ENCODE peak calls at places on chromosomes 4 and X, in four cellular contexts. W is HCT116, Q is PC-3, D is GM23248. E is an unnamed sample.

GRCh38 chr4:4693258-4693657 is 151.4 kb upstream of the STX18 start:
- DNase-seq in W (no peak), Q (no peak), D (peak), E (no peak)

GRCh38 chr4:174554329-174554728 is 32.0 kb upstream of the HPGD start:
- DNase-seq in W (no peak), Q (peak), D (no peak), E (no peak)

GRCh38 chrX:115367956-115368355 is 78.4 kb downstream of the LUZP4 start:
- DNase-seq in W (no peak), Q (peak), D (peak), E (no peak)

GRCh38 chr4:95118507-95118906 is 360.8 kb downstream of the BMPR1B start:
- DNase-seq in W (no peak), Q (no peak), D (no peak), E (peak)

GRCh38 chr4:110787109-110787508 is 164.2 kb upstream of the PITX2 start:
- DNase-seq in W (no peak), Q (no peak), D (peak), E (no peak)

GRCh38 chrX:100649550-100650356 is 5.8 kb downstream of the SRPX2 start:
- DNase-seq in W (no peak), Q (peak), D (peak), E (peak)

GRCh38 chr4:41258783-41259182 is 2.1 kb downstream of the UCHL1 start:
- DNase-seq in W (peak), Q (peak), D (peak), E (peak)

GRCh38 chr4:83558693-83559092 is 22.8 kb downstream of the GPAT3 start:
- DNase-seq in W (no peak), Q (peak), D (peak), E (no peak)

GRCh38 chr4:123825596-123826291 is 429.1 kb downstream of the SPRY1 start:
- DNase-seq in W (no peak), Q (peak), D (peak), E (no peak)

GRCh38 chr4:129822708-129823504 is 727.0 kb downstream of the C4orf33 start:
- DNase-seq in W (peak), Q (peak), D (no peak), E (peak)

GRCh38 chr4:152309418-152309817 is 226.5 kb downstream of the FBXW7 start:
- DNase-seq in W (no peak), Q (peak), D (no peak), E (no peak)

GRCh38 chrX:71450433-71451106 is 82.3 kb upstream of the OGT start:
- DNase-seq in W (no peak), Q (no peak), D (no peak), E (no peak)

GRCh38 chr4:153393397-153393796 is 48.9 kb downstream of the MND1 start:
- DNase-seq in W (no peak), Q (peak), D (peak), E (peak)

GRCh38 chr4:83114576-83114975 is at the start of gene PLAC8:
- DNase-seq in W (no peak), Q (peak), D (no peak), E (peak)

GRCh38 chr4:145482209-145483021 is 762 bp downstream of the SMAD1 start:
- DNase-seq in W (peak), Q (peak), D (peak), E (peak)

GRCh38 chrX:46849933-46850332 is 13.1 kb downstream of the RP2 start:
- DNase-seq in W (no peak), Q (no peak), D (peak), E (no peak)

GRCh38 chr4:71240094-71240493 is 98.7 kb upstream of the SLC4A4 start:
- DNase-seq in W (no peak), Q (no peak), D (no peak), E (peak)

GRCh38 chr4:71241467-71242401 is 97.1 kb upstream of the SLC4A4 start:
- DNase-seq in W (no peak), Q (no peak), D (no peak), E (peak)

GRCh38 chr4:71236226-71236625 is 102.6 kb upstream of the SLC4A4 start:
- DNase-seq in W (no peak), Q (no peak), D (no peak), E (no peak)

GRCh38 chr4:71237626-71238025 is 101.2 kb upstream of the SLC4A4 start:
- DNase-seq in W (no peak), Q (no peak), D (no peak), E (no peak)

GRCh38 chr4:71239365-71239764 is 99.5 kb upstream of the SLC4A4 start:
- DNase-seq in W (no peak), Q (peak), D (peak), E (no peak)
- H3K27ac ChIP-seq in W (no peak), Q (no peak), D (no peak), E (no peak)

GRCh38 chr4:166836865-166837264 is 397.4 kb downstream of the SPOCK3 start:
- DNase-seq in W (no peak), Q (no peak), D (no peak), E (no peak)

GRCh38 chr4:166842795-166843261 is 391.5 kb downstream of the SPOCK3 start:
- DNase-seq in W (no peak), Q (no peak), D (no peak), E (no peak)

GRCh38 chr4:166839615-166840251 is 394.6 kb downstream of the SPOCK3 start:
- DNase-seq in W (no peak), Q (no peak), D (no peak), E (no peak)

GRCh38 chr4:166838975-166839614 is 395.2 kb downstream of the SPOCK3 start:
- DNase-seq in W (no peak), Q (no peak), D (no peak), E (no peak)
- TF ChIP-seq EZH2phosphoT487 in W (no peak), Q (no peak), D (no peak), E (no peak)

GRCh38 chrX:150224676-150225075 is 138.4 kb upstream of the MAMLD1 start:
- DNase-seq in W (no peak), Q (no peak), D (no peak), E (no peak)

GRCh38 chrX:150226223-150226965 is 136.7 kb upstream of the MAMLD1 start:
- DNase-seq in W (no peak), Q (no peak), D (no peak), E (no peak)

GRCh38 chrX:150225756-150226155 is 137.4 kb upstream of the MAMLD1 start:
- DNase-seq in W (no peak), Q (no peak), D (no peak), E (no peak)

GRCh38 chrX:150223176-150224015 is 139.7 kb upstream of the MAMLD1 start:
- DNase-seq in W (no peak), Q (no peak), D (no peak), E (no peak)

GRCh38 chrX:150225266-150225665 is 137.9 kb upstream of the MAMLD1 start:
- DNase-seq in W (no peak), Q (no peak), D (no peak), E (no peak)
- H3K27ac ChIP-seq in W (no peak), Q (no peak), D (no peak), E (no peak)

GRCh38 chr4:163693211-163693610 is 198.7 kb downstream of the TMA16 start:
- DNase-seq in W (no peak), Q (peak), D (peak), E (no peak)
- TF ChIP-seq EZH2phosphoT487 in W (no peak), Q (no peak), D (no peak), E (no peak)

GRCh38 chrX:9495496-9495895 is 30.6 kb downstream of the TBL1X start:
- DNase-seq in W (no peak), Q (no peak), D (no peak), E (no peak)

GRCh38 chrX:9493936-9494335 is 29.1 kb downstream of the TBL1X start:
- DNase-seq in W (no peak), Q (no peak), D (peak), E (no peak)

GRCh38 chrX:9498236-9498635 is 33.4 kb downstream of the TBL1X start:
- DNase-seq in W (no peak), Q (no peak), D (no peak), E (no peak)

GRCh38 chrX:9492901-9493300 is 28.0 kb downstream of the TBL1X start:
- DNase-seq in W (no peak), Q (no peak), D (no peak), E (peak)

GRCh38 chrX:9494806-9495205 is 29.9 kb downstream of the TBL1X start:
- DNase-seq in W (no peak), Q (no peak), D (peak), E (peak)
- H3K27ac ChIP-seq in W (no peak), Q (no peak), D (peak), E (no peak)

GRCh38 chrX:39690541-39691415 is 407.0 kb downstream of the BCOR start:
- DNase-seq in W (no peak), Q (no peak), D (no peak), E (no peak)
- TF ChIP-seq EZH2phosphoT487 in W (no peak), Q (no peak), D (no peak), E (no peak)

GRCh38 chrX:154432210-154432609 is 3.7 kb downstream of the ATP6AP1 start:
- DNase-seq in W (no peak), Q (no peak), D (no peak), E (no peak)

GRCh38 chrX:154429708-154430107 is 1.2 kb downstream of the ATP6AP1 start:
- DNase-seq in W (no peak), Q (no peak), D (no peak), E (no peak)

GRCh38 chrX:154431321-154431720 is 2.8 kb downstream of the ATP6AP1 start:
- DNase-seq in W (no peak), Q (no peak), D (no peak), E (no peak)

GRCh38 chrX:154430504-154430903 is 2.0 kb downstream of the ATP6AP1 start:
- DNase-seq in W (no peak), Q (no peak), D (no peak), E (no peak)

DNA sequence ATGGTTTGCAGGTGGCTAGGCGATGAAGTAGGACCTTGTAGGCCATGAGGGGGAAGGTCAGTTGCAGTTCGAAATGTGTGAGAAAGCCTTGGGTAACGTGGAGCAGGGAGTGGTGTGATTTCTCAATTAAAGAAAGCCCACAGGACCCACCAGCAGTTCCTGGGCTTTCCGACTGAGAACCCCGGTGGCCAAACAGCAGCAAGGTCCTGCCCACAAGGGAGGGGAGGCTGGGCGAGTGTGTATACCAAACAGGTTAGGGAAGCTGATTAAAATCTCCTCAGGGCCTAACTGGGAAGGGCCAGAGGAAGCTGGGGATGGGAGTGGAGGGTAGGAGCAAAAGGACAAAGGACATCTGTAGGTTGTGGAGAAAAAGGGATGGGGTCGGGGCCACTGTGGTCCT is 2.4 kb downstream of the ATP6AP1 start:
- DNase-seq in W (no peak), Q (peak), D (no peak), E (no peak)
- H3K27ac ChIP-seq in W (no peak), Q (no peak), D (no peak), E (no peak)